ENCODE peak calls at places on chromosomes 4 and X, in eight cellular contexts. Z is Jurkat, Clone E6-1; N is GM23248; Y is A549; F is aorta; O is cardiac fibroblast; U is WERI-Rb-1; L is IMR-90. Q is an unnamed sample.

GRCh38 chr4:73573794-73574528 is 46.3 kb downstream of the RASSF6 start:
- DNase-seq in U (peak; percentile 77), O (peak; percentile 94), N (peak; percentile 74), Z (peak; percentile 54), F (peak; percentile 45), L (peak; percentile 82), Y (peak; percentile 74), Q (peak; percentile 79)

GRCh38 chr4:180770265-180770664 is 1472.9 kb upstream of the TENM3 start:
- DNase-seq in Y (no peak), L (no peak), U (peak; percentile 28), N (no peak), Z (no peak), O (no peak), F (no peak), Q (peak; percentile 28)

GRCh38 chrX:2974946-2975345 is 31.4 kb upstream of the ARSH start:
- DNase-seq in L (no peak), U (no peak), Z (no peak), F (no peak), O (peak; percentile 13), Y (no peak), N (peak; percentile 4), Q (no peak)

GRCh38 chr4:187576751-187577150 is 418.8 kb upstream of the ZFP42 start:
- DNase-seq in O (no peak), F (no peak), N (no peak), U (no peak), Z (no peak), Y (no peak), L (no peak), Q (no peak)

GRCh38 chr4:67035986-67036385 is 509.3 kb downstream of the CENPC start:
- DNase-seq in L (no peak), F (no peak), Y (no peak), O (no peak), U (no peak), N (no peak), Z (no peak), Q (peak; percentile 16)

GRCh38 chr4:93911671-93912070 is 83.1 kb downstream of the ATOH1 start:
- DNase-seq in L (no peak), F (no peak), Z (no peak), U (no peak), O (no peak), Y (no peak), N (no peak), Q (no peak)

GRCh38 chr4:76856183-76856969 is 41.6 kb downstream of the SOWAHB start:
- DNase-seq in Z (no peak), O (peak; percentile 68), F (no peak), L (peak; percentile 74), U (no peak), N (peak; percentile 20), Y (peak; percentile 64), Q (peak; percentile 69)

GRCh38 chr4:140116442-140117104 is 37.4 kb downstream of the MAML3 start:
- DNase-seq in Y (peak; percentile 48), L (peak; percentile 54), N (peak; percentile 52), F (no peak), U (no peak), O (no peak), Z (peak; percentile 60), Q (no peak)

GRCh38 chrX:11893933-11894710 is 136.1 kb downstream of the MSL3 start:
- DNase-seq in U (no peak), O (no peak), L (no peak), N (no peak), Z (no peak), Y (no peak), F (no peak), Q (no peak)

GRCh38 chr4:168480991-168481588 is 798 bp upstream of the DDX60L start:
- DNase-seq in F (no peak), Z (peak; percentile 85), O (peak; percentile 67), Y (peak; percentile 72), U (no peak), L (peak; percentile 85), N (peak; percentile 86), Q (peak; percentile 23)

GRCh38 chrX:78199851-78200250 is 60.4 kb upstream of the TAF9B start:
- DNase-seq in L (peak; percentile 8), N (peak; percentile 26), Y (peak; percentile 50), U (no peak), O (peak; percentile 17), F (no peak), Z (peak; percentile 38), Q (peak; percentile 35)

GRCh38 chr4:105714071-105714521 is 5.5 kb downstream of the GSTCD start:
- DNase-seq in F (no peak), O (no peak), N (peak; percentile 39), Y (no peak), U (no peak), Z (no peak), L (no peak), Q (no peak)

GRCh38 chrX:288561-288991 is 7.4 kb downstream of the PLCXD1 start:
- DNase-seq in Z (no peak), L (no peak), O (no peak), N (no peak), F (peak; percentile 74), Y (no peak), U (no peak), Q (no peak)

GRCh38 chrX:150050387-150050786 is 112.1 kb upstream of the EOLA2 start:
- DNase-seq in F (no peak), Y (no peak), L (no peak), Z (no peak), O (no peak), U (peak; percentile 9), N (no peak), Q (no peak)
- H3K4me3 ChIP-seq in F (no peak overlapping the region), Y (no peak overlapping the region), L (no peak overlapping the region), Z (no peak overlapping the region), O (no peak overlapping the region), U (no peak overlapping the region), N (no peak overlapping the region), Q (no peak overlapping the region)

GRCh38 chr4:989722-990471 is 3.1 kb downstream of the IDUA start:
- DNase-seq in L (no peak), Y (no peak), O (no peak), F (no peak), N (no peak), Z (no peak), U (no peak), Q (no peak)

GRCh38 chr4:992297-993110 is 700 bp downstream of the SLC26A1 start:
- DNase-seq in O (no peak), Y (peak; percentile 74), U (no peak), Z (no peak), F (no peak), L (peak; percentile 30), N (no peak), Q (no peak)

GRCh38 chr4:990746-991367 is 2.3 kb downstream of the SLC26A1 start:
- DNase-seq in F (no peak), Y (no peak), L (no peak), O (no peak), U (no peak), N (no peak), Z (no peak), Q (no peak)

GRCh38 chr4:993111-994029 is at the start of gene SLC26A1:
- DNase-seq in F (no peak), Z (no peak), L (no peak), O (no peak), Y (peak; percentile 51), U (peak; percentile 65), N (no peak), Q (no peak)

GRCh38 chr4:991451-992296 is 1.5 kb downstream of the SLC26A1 start:
- DNase-seq in F (no peak), N (no peak), U (no peak), O (no peak), Z (no peak), Y (no peak), L (no peak), Q (no peak)
- H3K4me3 ChIP-seq in F (no peak overlapping the region), N (no peak overlapping the region), U (no peak overlapping the region), O (no peak overlapping the region), Z (no peak overlapping the region), Y (peak overlapping the region; percentile 2), L (no peak overlapping the region), Q (no peak overlapping the region)

DNA sequence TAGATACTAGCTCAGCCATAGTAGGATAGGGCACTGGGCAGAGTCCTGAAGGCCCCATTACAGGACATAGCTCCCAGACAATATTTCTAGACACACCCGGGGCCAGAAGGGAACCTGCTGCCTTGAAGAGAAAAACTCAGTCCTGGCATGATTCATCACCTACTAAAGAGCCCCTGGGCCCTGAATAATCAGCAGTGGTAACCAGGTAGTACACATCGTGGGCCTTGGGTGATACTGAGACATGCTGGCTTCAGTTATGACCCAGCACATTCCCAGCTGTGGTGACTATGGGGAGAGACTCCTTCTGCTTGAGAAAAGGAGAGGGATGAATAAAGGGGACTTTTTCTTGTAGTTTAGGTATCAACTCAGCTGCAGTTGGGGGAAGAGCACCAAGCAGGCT is 104.3 kb upstream of the STK26 start:
- DNase-seq in L (no peak), U (no peak), Z (no peak), F (no peak), Y (no peak), N (no peak), O (no peak), Q (no peak)
- H3K4me3 ChIP-seq in L (no peak overlapping the region), U (no peak overlapping the region), Z (no peak overlapping the region), F (no peak overlapping the region), Y (no peak overlapping the region), N (no peak overlapping the region), O (no peak overlapping the region), Q (no peak overlapping the region)

GRCh38 chr4:80126435-80126834 is 53.4 kb upstream of the ANTXR2 start:
- DNase-seq in F (no peak), N (no peak), L (no peak), Y (no peak), Z (no peak), U (no peak), O (no peak), Q (no peak)

GRCh38 chr4:80127870-80128419 is 54.9 kb upstream of the ANTXR2 start:
- DNase-seq in F (no peak), Y (no peak), U (no peak), O (no peak), Z (no peak), L (no peak), N (no peak), Q (no peak)

GRCh38 chr4:80128941-80129340 is 55.9 kb upstream of the ANTXR2 start:
- DNase-seq in U (no peak), O (no peak), L (no peak), F (no peak), Y (no peak), Z (no peak), N (no peak), Q (no peak)

GRCh38 chr4:80124246-80125211 is 51.5 kb upstream of the ANTXR2 start:
- DNase-seq in F (no peak), Y (no peak), U (no peak), O (no peak), Z (no peak), N (no peak), L (no peak), Q (no peak)

DNA sequence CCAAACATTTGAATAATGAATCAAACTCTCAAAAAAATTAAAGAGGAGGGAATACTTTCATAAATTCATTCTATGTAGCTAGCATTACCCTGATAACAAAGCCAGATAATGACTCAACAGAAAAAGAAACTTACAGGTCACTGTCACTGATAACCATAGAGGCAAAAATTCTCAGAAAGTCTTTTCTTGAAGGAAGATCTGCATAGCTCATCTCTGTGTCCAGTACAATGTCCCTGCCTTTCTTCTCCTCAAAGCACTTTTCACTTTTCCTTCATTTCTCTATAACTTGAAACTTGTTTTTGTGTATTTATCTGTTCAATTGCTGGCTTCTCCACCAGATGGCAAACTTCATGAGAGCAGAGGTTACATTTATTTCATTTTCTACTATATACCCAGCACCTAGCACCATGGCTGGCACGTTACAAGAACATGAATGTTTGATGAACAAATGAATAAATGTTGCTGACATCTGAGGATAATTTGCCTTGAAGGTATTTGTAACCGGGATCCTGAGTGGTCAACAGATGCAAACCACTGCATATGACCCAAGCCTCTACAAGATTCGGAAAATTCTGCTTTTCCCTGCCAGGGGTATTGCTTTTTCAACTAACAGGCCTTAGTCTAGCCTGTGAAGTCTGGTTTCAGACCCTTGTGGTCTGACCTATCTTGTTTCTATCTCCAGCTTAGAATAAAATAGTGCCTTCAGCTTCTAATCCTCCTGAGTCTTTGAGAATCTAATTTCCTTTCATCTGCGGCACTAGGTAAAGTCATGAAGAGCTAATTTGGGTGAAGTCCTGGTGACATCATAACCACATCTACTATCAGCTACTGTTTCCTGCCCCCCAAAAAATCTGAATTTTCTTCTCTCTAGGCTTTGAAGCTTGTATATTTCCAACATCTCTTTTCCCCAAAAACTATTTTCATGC is 52.5 kb upstream of the ANTXR2 start:
- DNase-seq in L (peak; percentile 50), U (no peak), N (peak; percentile 64), Y (peak; percentile 13), F (no peak), O (peak; percentile 59), Z (peak; percentile 82), Q (peak; percentile 36)
- H3K4me3 ChIP-seq in L (no peak overlapping the region), U (no peak overlapping the region), N (no peak overlapping the region), Y (no peak overlapping the region), F (no peak overlapping the region), O (no peak overlapping the region), Z (peak overlapping the region; percentile 23), Q (no peak overlapping the region)

Q was measured in SJCRH30.